ENCODE peak calls at places on chromosome 10, in seven cellular contexts. Q, H, E, J, N, Y and P are unnamed samples.

GRCh38 chr10:76491216-76491615 is 1059.8 kb downstream of the LRMDA start:
- DNase-seq in J (no peak), E (no peak), Q (no peak), H (no peak), Y (no peak), N (no peak), P (peak)

GRCh38 chr10:48981310-48981907 is 41.8 kb upstream of the LRRC18 start:
- DNase-seq in H (peak), Y (peak), J (peak), Q (peak), N (no peak), E (peak), P (peak)

GRCh38 chr10:119219747-119220320 is 12.5 kb downstream of the GRK5 start:
- DNase-seq in E (no peak), N (no peak), Y (no peak), H (no peak), Q (no peak), J (no peak), P (no peak)

GRCh38 chr10:128274938-128275337 is 148.7 kb upstream of the MKI67 start:
- DNase-seq in H (peak), E (no peak), J (no peak), N (no peak), Y (peak), Q (no peak), P (no peak)

GRCh38 chr10:8069627-8070026 is 15.1 kb downstream of the GATA3 start:
- DNase-seq in H (no peak), Q (peak), N (no peak), Y (no peak), J (no peak), E (no peak), P (no peak)

GRCh38 chr10:111475720-111476119 is 398.9 kb downstream of the ADRA2A start:
- DNase-seq in N (no peak), E (no peak), J (no peak), Q (no peak), H (no peak), Y (no peak), P (no peak)

GRCh38 chr10:9707205-9707604 is 1310.5 kb upstream of the CELF2 start:
- DNase-seq in Y (no peak), H (no peak), J (no peak), E (no peak), Q (no peak), N (no peak), P (no peak)

GRCh38 chr10:42864575-42864974 is 82.0 kb downstream of the BMS1 start:
- DNase-seq in N (no peak), J (peak), E (no peak), Q (peak), Y (no peak), H (no peak), P (peak)

GRCh38 chr10:71959526-71959925 is 4.7 kb upstream of the CHST3 start:
- DNase-seq in H (no peak), E (no peak), Y (no peak), Q (no peak), N (no peak), J (no peak), P (no peak)

GRCh38 chr10:5775705-5776104 is 37.5 kb downstream of the GDI2 start:
- DNase-seq in Y (no peak), N (peak), E (peak), Q (no peak), J (no peak), H (peak), P (no peak)

GRCh38 chr10:103736763-103737162 is 118.6 kb downstream of the SH3PXD2A start:
- DNase-seq in Y (no peak), E (no peak), N (no peak), H (no peak), J (no peak), Q (peak), P (peak)

GRCh38 chr10:117596666-117597065 is 54.1 kb downstream of the EMX2 start:
- DNase-seq in H (no peak), Q (no peak), Y (no peak), N (no peak), J (no peak), E (no peak), P (no peak)

GRCh38 chr10:6074489-6075301 is 12.5 kb upstream of the IL2RA start:
- DNase-seq in Y (no peak), N (no peak), J (no peak), E (no peak), Q (peak), H (no peak), P (no peak)

GRCh38 chr10:1048349-1048731 is 579 bp downstream of the IDI1 start:
- DNase-seq in Q (peak), E (no peak), H (no peak), Y (no peak), J (no peak), N (peak), P (no peak)

GRCh38 chr10:101054351-101054750 is 7.4 kb upstream of the KAZALD1 start:
- DNase-seq in E (no peak), N (no peak), J (no peak), Q (no peak), H (no peak), Y (no peak), P (no peak)

GRCh38 chr10:119896937-119897336 is 4.4 kb downstream of the SEC23IP start:
- DNase-seq in H (no peak), N (no peak), Y (peak), Q (no peak), E (no peak), J (peak), P (no peak)

GRCh38 chr10:124301736-124302135 is 117.0 kb downstream of the OAT start:
- DNase-seq in H (no peak), E (no peak), N (no peak), Q (no peak), J (no peak), Y (no peak), P (no peak)

GRCh38 chr10:90642650-90643049 is 215.2 kb downstream of the HTR7 start:
- DNase-seq in Q (no peak), J (no peak), E (no peak), N (no peak), Y (no peak), H (no peak), P (no peak)

GRCh38 chr10:110524864-110525242 is 27.1 kb downstream of the DUSP5 start:
- DNase-seq in Q (no peak), J (no peak), Y (no peak), E (no peak), N (no peak), H (no peak), P (no peak)

GRCh38 chr10:131997366-131998049 is 15.8 kb upstream of the BNIP3 start:
- DNase-seq in E (no peak), H (no peak), Q (peak), J (peak), Y (peak), N (no peak), P (no peak)

GRCh38 chr10:61993676-61994401 is 92.3 kb downstream of the ARID5B start:
- DNase-seq in Q (peak), Y (no peak), E (no peak), J (no peak), H (no peak), N (no peak), P (no peak)

GRCh38 chr10:71392791-71393781 is 3.6 kb upstream of the CDH23 start:
- DNase-seq in Q (no peak), Y (no peak), E (no peak), H (no peak), J (no peak), N (no peak), P (no peak)

GRCh38 chr10:119542357-119542989 is at the start of gene RGS10:
- DNase-seq in J (peak), Q (peak), E (peak), H (peak), N (peak), Y (peak), P (peak)

GRCh38 chr10:51366044-51366443 is 291.8 kb downstream of the PRKG1 start:
- DNase-seq in H (no peak), Y (no peak), N (no peak), J (no peak), Q (no peak), E (no peak), P (no peak)

GRCh38 chr10:15238553-15239335 is 70.3 kb upstream of the NMT2 start:
- DNase-seq in H (no peak), Y (no peak), Q (peak), E (no peak), J (no peak), N (no peak), P (no peak)